ENCODE peak calls at places on chromosomes 16 and 17, in ten cellular contexts. T, N, I, D, Q, Y, V, R, C and B are unnamed samples.

GRCh38 chr16:54976651-54977200 is 46.1 kb downstream of the IRX5 start:
- DNase-seq in D (no peak), Y (no peak), T (no peak), V (no peak), I (no peak), Q (no peak), R (no peak), C (no peak), N (no peak), B (no peak)

GRCh38 chr17:51164911-51165679 is 1.1 kb upstream of the NME2 start:
- DNase-seq in I (no peak), C (no peak), N (peak; percentile 82), D (no peak), Y (no peak), R (peak; percentile 33), Q (peak; percentile 46), T (no peak), V (no peak), B (no peak)

GRCh38 chr17:75152523-75152922 is 1.8 kb downstream of the JPT1 start:
- DNase-seq in I (no peak), N (no peak), C (no peak), T (no peak), Q (no peak), V (no peak), Y (no peak), R (no peak), D (no peak), B (no peak)

GRCh38 chr16:22977294-22977697 is 163.3 kb downstream of the HS3ST2 start:
- DNase-seq in R (no peak), N (no peak), T (no peak), V (peak; percentile 10), Y (peak; percentile 8), I (no peak), C (no peak), Q (peak; percentile 67), D (peak; percentile 6), B (no peak)

GRCh38 chr16:58462997-58463891 is 36.7 kb upstream of the NDRG4 start:
- DNase-seq in V (no peak), Y (no peak), N (no peak), Q (no peak), C (no peak), R (peak; percentile 67), I (no peak), T (peak; percentile 35), D (no peak), B (no peak)

GRCh38 chr16:67419502-67419901 is 3.2 kb upstream of the ZDHHC1 start:
- DNase-seq in I (no peak), N (no peak), D (no peak), R (no peak), Y (no peak), Q (no peak), V (no peak), C (no peak), T (no peak), B (no peak)

GRCh38 chr16:12629271-12629670 is 174.4 kb downstream of the CPPED1 start:
- DNase-seq in C (no peak), Q (no peak), N (no peak), V (peak; percentile 38), R (no peak), Y (no peak), T (no peak), D (no peak), I (no peak), B (no peak)

GRCh38 chr16:29943846-29944669 is 17.8 kb upstream of the TMEM219 start:
- DNase-seq in V (peak; percentile 100), D (peak; percentile 98), C (no peak), N (peak; percentile 61), T (peak; percentile 72), R (peak; percentile 28), Y (peak; percentile 60), I (peak; percentile 59), Q (peak; percentile 99), B (no peak)

GRCh38 chr17:83056583-83057396 is 22.6 kb upstream of the METRNL start:
- DNase-seq in R (no peak), N (no peak), D (peak; percentile 34), I (peak; percentile 90), Y (no peak), C (no peak), V (no peak), Q (no peak), T (no peak), B (no peak)

GRCh38 chr17:79915850-79916430 is 76.7 kb upstream of the CBX4 start:
- DNase-seq in N (no peak), D (peak; percentile 22), R (no peak), Y (peak; percentile 25), T (no peak), V (peak; percentile 67), I (no peak), Q (peak; percentile 70), C (no peak), B (no peak)

GRCh38 chr17:82882715-82883446 is 43.1 kb upstream of the ZNF750 start:
- DNase-seq in N (no peak), I (no peak), V (no peak), Q (no peak), C (peak; percentile 64), D (no peak), T (no peak), R (no peak), Y (no peak), B (peak; percentile 93)

GRCh38 chr16:74232831-74233465 is 63.7 kb upstream of the PSMD7 start:
- DNase-seq in N (no peak), C (no peak), I (no peak), T (no peak), Y (no peak), Q (no peak), D (no peak), R (no peak), V (no peak), B (no peak)

GRCh38 chr16:66714659-66715307 is 18.2 kb upstream of the CMTM4 start:
- DNase-seq in D (peak; percentile 34), N (no peak), C (no peak), I (no peak), Q (no peak), R (no peak), Y (no peak), V (no peak), T (no peak), B (no peak)

GRCh38 chr16:68590201-68590994 is 51.3 kb downstream of the ZFP90 start:
- DNase-seq in Y (peak; percentile 30), C (peak; percentile 8), I (no peak), T (peak; percentile 35), Q (peak; percentile 85), V (peak; percentile 26), N (peak; percentile 67), R (peak; percentile 84), D (peak; percentile 42), B (peak; percentile 33)

GRCh38 chr17:40448213-40448638 is 5.0 kb downstream of the IGFBP4 start:
- DNase-seq in C (no peak), Q (no peak), D (no peak), V (no peak), T (no peak), I (peak; percentile 83), R (no peak), N (no peak), Y (no peak), B (no peak)

GRCh38 chr17:57530508-57530907 is 214.6 kb downstream of the CCDC182 start:
- DNase-seq in Y (no peak), D (peak; percentile 50), Q (peak; percentile 78), V (no peak), C (no peak), N (no peak), T (no peak), I (no peak), R (no peak), B (no peak)

GRCh38 chr17:18319604-18320256 is 4.6 kb downstream of the SMCR8 start:
- DNase-seq in C (no peak), T (no peak), Q (peak; percentile 83), N (peak; percentile 66), V (peak; percentile 46), Y (peak; percentile 37), D (peak; percentile 77), I (no peak), R (peak; percentile 53), B (no peak)

GRCh38 chr16:84119368-84119767 is 2.6 kb upstream of the MBTPS1 start:
- DNase-seq in N (no peak), R (no peak), T (no peak), D (no peak), V (no peak), C (no peak), Q (no peak), I (no peak), Y (no peak), B (no peak)

GRCh38 chr16:2471653-2472487 is 773 bp downstream of the NTN3 start:
- DNase-seq in Q (no peak), R (no peak), T (no peak), N (no peak), C (no peak), I (no peak), Y (no peak), D (no peak), V (no peak), B (no peak)

GRCh38 chr16:29877266-29877961 is 14.4 kb upstream of the CDIPT start:
- DNase-seq in T (no peak), V (peak; percentile 22), N (no peak), Y (no peak), Q (peak; percentile 99), C (no peak), I (no peak), D (no peak), R (peak; percentile 75), B (no peak)